ENCODE peak calls at places on chromosome 13, in six cellular contexts. One of them, this sample, is unnamed.

GRCh38 chr13:66264976-66265375 is 965.2 kb downstream of the PCDH9 start:
- DNase-seq in left ventricle myocardium inferior: no peak
- DNase-seq in effector CD4-positive, alpha-beta T cell: no peak
- DNase-seq in non-pigmented ciliary epithelial cell: peak
- DNase-seq in activated CD4-positive, alpha-beta T cell treated with anti-CD3 and anti-CD28 coated beads for 36 hours: no peak
- DNase-seq in left ventricle myocardium superior: no peak
- DNase-seq in this sample: no peak

GRCh38 chr13:75181906-75182305 is 300.1 kb downstream of the TBC1D4 start:
- DNase-seq in activated CD4-positive, alpha-beta T cell treated with anti-CD3 and anti-CD28 coated beads for 36 hours: no peak
- DNase-seq in non-pigmented ciliary epithelial cell: peak
- DNase-seq in effector CD4-positive, alpha-beta T cell: no peak
- DNase-seq in left ventricle myocardium inferior: no peak
- DNase-seq in left ventricle myocardium superior: no peak
- DNase-seq in this sample: no peak

GRCh38 chr13:36567485-36567884 is 106.3 kb upstream of the SERTM1 start:
- DNase-seq in left ventricle myocardium inferior: no peak
- DNase-seq in non-pigmented ciliary epithelial cell: no peak
- DNase-seq in effector CD4-positive, alpha-beta T cell: no peak
- DNase-seq in activated CD4-positive, alpha-beta T cell treated with anti-CD3 and anti-CD28 coated beads for 36 hours: no peak
- DNase-seq in left ventricle myocardium superior: no peak
- DNase-seq in this sample: no peak

GRCh38 chr13:37681295-37682032 is 82.9 kb upstream of the POSTN start:
- DNase-seq in effector CD4-positive, alpha-beta T cell: no peak
- DNase-seq in activated CD4-positive, alpha-beta T cell treated with anti-CD3 and anti-CD28 coated beads for 36 hours: no peak
- DNase-seq in left ventricle myocardium superior: no peak
- DNase-seq in left ventricle myocardium inferior: no peak
- DNase-seq in non-pigmented ciliary epithelial cell: peak
- DNase-seq in this sample: no peak

GRCh38 chr13:20667857-20668256 is 35.6 kb upstream of the IL17D start:
- DNase-seq in left ventricle myocardium inferior: no peak
- DNase-seq in activated CD4-positive, alpha-beta T cell treated with anti-CD3 and anti-CD28 coated beads for 36 hours: no peak
- DNase-seq in left ventricle myocardium superior: no peak
- DNase-seq in effector CD4-positive, alpha-beta T cell: no peak
- DNase-seq in non-pigmented ciliary epithelial cell: no peak
- DNase-seq in this sample: no peak

GRCh38 chr13:80419416-80419815 is 78.5 kb upstream of the SPRY2 start:
- DNase-seq in left ventricle myocardium superior: no peak
- DNase-seq in activated CD4-positive, alpha-beta T cell treated with anti-CD3 and anti-CD28 coated beads for 36 hours: no peak
- DNase-seq in left ventricle myocardium inferior: no peak
- DNase-seq in non-pigmented ciliary epithelial cell: no peak
- DNase-seq in effector CD4-positive, alpha-beta T cell: no peak
- DNase-seq in this sample: no peak

GRCh38 chr13:49667773-49668172 is 23.5 kb downstream of the EBPL start:
- DNase-seq in left ventricle myocardium inferior: no peak
- DNase-seq in left ventricle myocardium superior: no peak
- DNase-seq in effector CD4-positive, alpha-beta T cell: no peak
- DNase-seq in non-pigmented ciliary epithelial cell: no peak
- DNase-seq in activated CD4-positive, alpha-beta T cell treated with anti-CD3 and anti-CD28 coated beads for 36 hours: no peak
- DNase-seq in this sample: no peak

GRCh38 chr13:98632971-98633370 is 56.1 kb upstream of the STK24 start:
- DNase-seq in left ventricle myocardium superior: no peak
- DNase-seq in activated CD4-positive, alpha-beta T cell treated with anti-CD3 and anti-CD28 coated beads for 36 hours: no peak
- DNase-seq in non-pigmented ciliary epithelial cell: no peak
- DNase-seq in effector CD4-positive, alpha-beta T cell: no peak
- DNase-seq in left ventricle myocardium inferior: no peak
- DNase-seq in this sample: no peak

GRCh38 chr13:51731759-51732158 is 72.2 kb downstream of the DHRS12 start:
- DNase-seq in left ventricle myocardium superior: no peak
- DNase-seq in non-pigmented ciliary epithelial cell: no peak
- DNase-seq in effector CD4-positive, alpha-beta T cell: no peak
- DNase-seq in activated CD4-positive, alpha-beta T cell treated with anti-CD3 and anti-CD28 coated beads for 36 hours: no peak
- DNase-seq in left ventricle myocardium inferior: no peak
- DNase-seq in this sample: no peak